ENCODE peak calls at places on chromosomes 2 and 18, in six cellular contexts. One of them, this sample, is unnamed. For H3K4me1, the result is how much of the 10 kb centered on the place peaks cover.

GRCh38 chr2:70985956-70986355 is 7.5 kb downstream of the ANKRD53 start:
- DNase-seq in GM12878: no peak
- DNase-seq in K562: no peak
- DNase-seq in H1: no peak
- DNase-seq in HCT116: no peak
- DNase-seq in HepG2: no peak
- DNase-seq in this sample: no peak

GRCh38 chr2:30234180-30234971 is 3.0 kb downstream of the LBH start:
- DNase-seq in HCT116: no peak
- DNase-seq in HepG2: peak
- DNase-seq in H1: no peak
- DNase-seq in GM12878: no peak
- DNase-seq in K562: no peak
- DNase-seq in this sample: no peak

GRCh38 chr2:75277111-75277510 is 77.8 kb upstream of the TACR1 start:
- DNase-seq in K562: no peak
- DNase-seq in HepG2: no peak
- DNase-seq in H1: no peak
- DNase-seq in HCT116: no peak
- DNase-seq in GM12878: no peak
- DNase-seq in this sample: no peak

GRCh38 chr2:172200495-172201085 is 97.9 kb upstream of the DLX2 start:
- DNase-seq in HepG2: no peak
- DNase-seq in H1: peak
- DNase-seq in GM12878: no peak
- DNase-seq in K562: peak
- DNase-seq in HCT116: peak
- DNase-seq in this sample: peak

GRCh38 chr2:211329882-211330281 is 773.5 kb downstream of the CPS1 start:
- DNase-seq in K562: no peak
- DNase-seq in HCT116: no peak
- DNase-seq in GM12878: no peak
- DNase-seq in H1: no peak
- DNase-seq in HepG2: no peak
- DNase-seq in this sample: no peak

GRCh38 chr18:6521804-6522418 is 107.2 kb upstream of the L3MBTL4 start:
- DNase-seq in GM12878: peak
- DNase-seq in H1: peak
- DNase-seq in K562: peak
- DNase-seq in HCT116: no peak
- DNase-seq in HepG2: peak
- DNase-seq in this sample: peak

GRCh38 chr2:121476714-121477113 is 54.0 kb upstream of the RNU4ATAC start:
- DNase-seq in HepG2: no peak
- DNase-seq in H1: no peak
- DNase-seq in HCT116: no peak
- DNase-seq in K562: no peak
- DNase-seq in GM12878: no peak
- DNase-seq in this sample: no peak

GRCh38 chr2:164754157-164755093 is 87.2 kb downstream of the COBLL1 start:
- DNase-seq in K562: no peak
- DNase-seq in HepG2: no peak
- DNase-seq in H1: no peak
- DNase-seq in HCT116: no peak
- DNase-seq in GM12878: no peak
- DNase-seq in this sample: no peak

GRCh38 chr2:174153757-174154680 is 94.3 kb downstream of the OLA1 start:
- DNase-seq in HCT116: no peak
- DNase-seq in H1: no peak
- DNase-seq in HepG2: no peak
- DNase-seq in GM12878: no peak
- DNase-seq in K562: no peak
- DNase-seq in this sample: no peak

GRCh38 chr2:224357098-224357901 is 44.6 kb downstream of the FAM124B start:
- DNase-seq in GM12878: peak
- DNase-seq in HCT116: peak
- DNase-seq in K562: peak
- DNase-seq in H1: peak
- DNase-seq in HepG2: peak
- DNase-seq in this sample: peak

GRCh38 chr2:193963472-193964119 is 1693.4 kb upstream of the SLC39A10 start:
- DNase-seq in HCT116: peak
- DNase-seq in HepG2: peak
- DNase-seq in H1: peak
- DNase-seq in GM12878: no peak
- DNase-seq in K562: no peak
- DNase-seq in this sample: peak

GRCh38 chr18:79964330-79965118 is at the start of gene HSBP1L1:
- DNase-seq in HepG2: peak
- DNase-seq in HCT116: peak
- DNase-seq in K562: no peak
- DNase-seq in H1: peak
- DNase-seq in GM12878: no peak
- DNase-seq in this sample: no peak

GRCh38 chr2:236628256-236628961 is 58.8 kb downstream of the ACKR3 start:
- DNase-seq in HCT116: no peak
- DNase-seq in K562: no peak
- DNase-seq in GM12878: no peak
- DNase-seq in HepG2: no peak
- DNase-seq in H1: no peak
- DNase-seq in this sample: no peak

GRCh38 chr18:74496508-74497307 is 545 bp downstream of the CNDP2 start:
- DNase-seq in GM12878: no peak
- DNase-seq in HCT116: peak
- DNase-seq in HepG2: peak
- DNase-seq in H1: no peak
- DNase-seq in K562: no peak
- DNase-seq in this sample: no peak

GRCh38 chr2:43157506-43158232 is 68.7 kb downstream of the ZFP36L2 start:
- DNase-seq in GM12878: no peak
- DNase-seq in HCT116: no peak
- DNase-seq in H1: no peak
- DNase-seq in HepG2: peak
- DNase-seq in K562: no peak
- DNase-seq in this sample: no peak

GRCh38 chr2:99811544-99811943 is 321.7 kb upstream of the REV1 start:
- DNase-seq in K562: no peak
- DNase-seq in H1: no peak
- DNase-seq in HCT116: no peak
- DNase-seq in HepG2: no peak
- DNase-seq in GM12878: no peak
- DNase-seq in this sample: no peak

GRCh38 chr2:98702127-98702802 is 28.7 kb downstream of the MGAT4A start:
- DNase-seq in GM12878: no peak
- DNase-seq in H1: no peak
- DNase-seq in HCT116: no peak
- DNase-seq in HepG2: peak
- DNase-seq in K562: no peak
- DNase-seq in this sample: no peak

GRCh38 chr2:99140056-99140859 is 1.2 kb upstream of the C2orf15 start:
- DNase-seq in HepG2: peak
- DNase-seq in GM12878: no peak
- DNase-seq in H1: no peak
- DNase-seq in HCT116: no peak
- DNase-seq in K562: no peak
- DNase-seq in this sample: no peak

GRCh38 chr2:179275280-179276013 is 10.8 kb upstream of the SESTD1 start:
- DNase-seq in GM12878: no peak
- DNase-seq in K562: no peak
- DNase-seq in HepG2: peak
- DNase-seq in HCT116: no peak
- DNase-seq in H1: no peak
- DNase-seq in this sample: no peak

GRCh38 chr2:204776781-204777559 is 231.7 kb downstream of the PARD3B start:
- DNase-seq in H1: no peak
- DNase-seq in HepG2: no peak
- DNase-seq in GM12878: no peak
- DNase-seq in HCT116: no peak
- DNase-seq in K562: no peak
- DNase-seq in this sample: no peak

GRCh38 chr2:189631849-189632248 is 29.4 kb upstream of the ASNSD1 start:
- DNase-seq in K562: no peak
- DNase-seq in H1: no peak
- DNase-seq in HCT116: no peak
- DNase-seq in HepG2: no peak
- DNase-seq in GM12878: no peak
- DNase-seq in this sample: no peak

GRCh38 chr18:80147418-80148315 is 38.6 kb downstream of the ADNP2 start:
- DNase-seq in K562: no peak
- DNase-seq in H1: peak
- DNase-seq in GM12878: peak
- DNase-seq in HepG2: peak
- DNase-seq in HCT116: no peak
- DNase-seq in this sample: peak

GRCh38 chr2:25341031-25341727 is 546 bp downstream of the DNMT3A start:
- DNase-seq in HCT116: no peak
- DNase-seq in GM12878: no peak
- DNase-seq in H1: no peak
- DNase-seq in K562: peak
- DNase-seq in HepG2: no peak
- DNase-seq in this sample: no peak

GRCh38 chr18:21820035-21820810 is 79.6 kb downstream of the MIB1 start:
- DNase-seq in K562: peak
- DNase-seq in HepG2: peak
- DNase-seq in GM12878: no peak
- DNase-seq in H1: no peak
- DNase-seq in HCT116: peak
- DNase-seq in this sample: no peak

GRCh38 chr2:127025357-127026062 is 81.4 kb downstream of the BIN1 start:
- DNase-seq in HCT116: no peak
- DNase-seq in GM12878: no peak
- DNase-seq in K562: no peak
- DNase-seq in HepG2: no peak
- DNase-seq in H1: no peak
- DNase-seq in this sample: peak

DNA sequence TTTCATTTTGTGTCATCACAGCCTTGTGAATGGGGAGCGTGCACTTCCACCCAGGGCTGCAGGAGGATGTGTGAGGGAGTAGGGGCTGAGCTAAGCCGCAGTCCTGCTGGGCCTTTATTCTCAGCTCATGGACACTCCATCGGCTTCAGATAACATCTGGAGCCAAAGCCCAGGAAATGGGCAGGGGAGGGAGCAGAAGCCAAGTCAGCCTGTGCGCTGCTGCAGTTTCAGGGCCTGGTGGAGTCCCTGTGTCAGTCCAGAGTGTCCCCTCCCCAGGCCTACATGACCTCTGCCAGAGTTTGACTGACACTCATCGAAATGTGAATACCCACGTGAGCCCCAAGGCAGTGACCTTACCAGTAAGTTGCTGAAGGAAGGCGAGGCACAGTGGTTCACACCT is 242.2 kb downstream of the LOXHD1 start:
- DNase-seq in GM12878: no peak
- DNase-seq in K562: no peak
- DNase-seq in HepG2: no peak
- DNase-seq in H1: no peak
- DNase-seq in HCT116: no peak
- DNase-seq in this sample: no peak
- H3K4me1 ChIP-seq in GM12878: under half
- H3K4me1 ChIP-seq in K562: under half
- H3K4me1 ChIP-seq in HepG2: under half
- H3K4me1 ChIP-seq in H1: under half
- H3K4me1 ChIP-seq in HCT116: under half
- H3K4me1 ChIP-seq in this sample: under half

GRCh38 chr2:38526195-38526594 is 76.5 kb downstream of the HNRNPLL start:
- DNase-seq in HepG2: no peak
- DNase-seq in K562: no peak
- DNase-seq in GM12878: no peak
- DNase-seq in H1: no peak
- DNase-seq in HCT116: no peak
- DNase-seq in this sample: no peak

GRCh38 chr2:38524580-38524979 is 78.1 kb downstream of the HNRNPLL start:
- DNase-seq in H1: no peak
- DNase-seq in HepG2: no peak
- DNase-seq in GM12878: no peak
- DNase-seq in K562: no peak
- DNase-seq in HCT116: no peak
- DNase-seq in this sample: no peak

GRCh38 chr2:38529208-38529607 is 73.5 kb downstream of the HNRNPLL start:
- DNase-seq in GM12878: no peak
- DNase-seq in HepG2: no peak
- DNase-seq in K562: no peak
- DNase-seq in HCT116: no peak
- DNase-seq in H1: no peak
- DNase-seq in this sample: no peak

GRCh38 chr2:38527338-38528007 is 75.3 kb downstream of the HNRNPLL start:
- DNase-seq in H1: no peak
- DNase-seq in K562: no peak
- DNase-seq in GM12878: no peak
- DNase-seq in HCT116: no peak
- DNase-seq in HepG2: no peak
- DNase-seq in this sample: no peak

GRCh38 chr2:38528008-38528442 is 74.7 kb downstream of the HNRNPLL start:
- DNase-seq in HepG2: peak
- DNase-seq in K562: no peak
- DNase-seq in H1: peak
- DNase-seq in HCT116: no peak
- DNase-seq in GM12878: no peak
- DNase-seq in this sample: peak
- TF ChIP-seq ZNF274 in HepG2: no peak
- TF ChIP-seq ZNF274 in K562: no peak
- TF ChIP-seq ZNF274 in H1: no peak
- TF ChIP-seq ZNF274 in HCT116: no peak
- TF ChIP-seq ZNF274 in GM12878: no peak
- TF ChIP-seq ZNF274 in this sample: no peak

GRCh38 chr18:37764526-37764925 is 198.9 kb upstream of the CELF4 start:
- DNase-seq in H1: no peak
- DNase-seq in HepG2: no peak
- DNase-seq in GM12878: no peak
- DNase-seq in HCT116: no peak
- DNase-seq in K562: no peak
- DNase-seq in this sample: no peak

GRCh38 chr18:37769846-37770245 is 204.2 kb upstream of the CELF4 start:
- DNase-seq in HCT116: no peak
- DNase-seq in GM12878: no peak
- DNase-seq in HepG2: no peak
- DNase-seq in K562: no peak
- DNase-seq in H1: no peak
- DNase-seq in this sample: no peak
- TF ChIP-seq YY1 in HCT116: no peak
- TF ChIP-seq YY1 in GM12878: no peak
- TF ChIP-seq YY1 in HepG2: no peak
- TF ChIP-seq YY1 in K562: no peak
- TF ChIP-seq YY1 in H1: no peak
- TF ChIP-seq YY1 in this sample: no peak

DNA sequence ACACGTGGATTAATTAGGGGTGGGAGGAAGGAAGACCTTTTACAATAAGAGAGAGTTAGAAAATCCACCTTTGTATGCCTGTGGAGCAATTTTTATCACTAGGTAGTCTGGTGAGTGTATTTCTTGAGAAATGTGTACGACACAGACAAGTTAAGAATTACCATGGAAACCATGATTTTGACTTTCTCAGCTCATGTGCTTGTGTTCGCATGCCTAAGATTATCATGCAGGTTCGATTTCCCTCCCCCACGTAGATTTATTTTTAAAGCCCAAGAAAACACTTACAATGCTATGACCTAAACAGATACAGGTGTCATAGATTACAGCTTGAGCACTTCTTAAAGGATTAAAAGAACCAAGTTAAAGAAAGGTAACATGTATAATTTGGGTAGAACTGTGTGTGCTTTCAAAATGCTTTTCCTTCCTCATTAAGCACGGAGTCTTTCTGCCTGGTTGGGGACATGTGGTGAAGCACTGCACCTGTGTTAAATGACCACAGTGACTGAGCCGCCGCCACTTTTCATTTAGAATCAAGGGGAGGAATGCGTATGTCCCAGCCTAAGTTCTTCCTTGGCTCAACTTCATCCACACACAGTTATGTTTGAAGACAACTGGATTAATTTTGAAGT is 16.6 kb downstream of the SERTAD2 start:
- DNase-seq in HepG2: no peak
- DNase-seq in K562: no peak
- DNase-seq in H1: no peak
- DNase-seq in HCT116: no peak
- DNase-seq in GM12878: peak
- DNase-seq in this sample: no peak
- H3K4me1 ChIP-seq in HepG2: under half
- H3K4me1 ChIP-seq in K562: half or more
- H3K4me1 ChIP-seq in H1: under half
- H3K4me1 ChIP-seq in HCT116: under half
- H3K4me1 ChIP-seq in GM12878: half or more
- H3K4me1 ChIP-seq in this sample: under half